ENCODE peak calls at places on chromosomes 5 and 9, in six cellular contexts. U is esophagus squamous epithelium; V is iPS DF 6.9; R is heart right ventricle; A is left lung; Z is naive thymus-derived CD4-positive, alpha-beta T cell. D is an unnamed sample.
A peak's percentile ranks its signal among the peaks of the same experiment; 100 is the strongest.

GRCh38 chr9:90022474-90022873 is 417.7 kb downstream of the GADD45G start:
- DNase-seq in R (no peak), Z (no peak), A (no peak), U (no peak), V (no peak), D (no peak)

GRCh38 chr9:99478469-99479027 is 256.5 kb downstream of the SEC61B start:
- DNase-seq in A (peak; percentile 66), Z (no peak), R (peak; percentile 60), U (no peak), V (no peak), D (no peak)

GRCh38 chr5:65070026-65070425 is 301.3 kb downstream of the CWC27 start:
- DNase-seq in A (no peak), U (no peak), V (no peak), Z (no peak), R (no peak), D (no peak)

GRCh38 chr5:125478599-125478998 is 732.2 kb upstream of the ZNF608 start:
- DNase-seq in A (no peak), Z (no peak), V (no peak), U (no peak), R (no peak), D (no peak)

GRCh38 chr5:124856726-124857125 is 110.3 kb upstream of the ZNF608 start:
- DNase-seq in U (no peak), A (no peak), V (no peak), Z (no peak), R (no peak), D (no peak)

GRCh38 chr5:153515269-153515668 is 24.8 kb downstream of the GRIA1 start:
- DNase-seq in V (no peak), Z (no peak), R (no peak), U (no peak), A (no peak), D (no peak)

GRCh38 chr5:138844812-138845513 is 30.2 kb downstream of the LRRTM2 start:
- DNase-seq in Z (no peak), U (no peak), A (no peak), V (no peak), R (no peak), D (no peak)

GRCh38 chr9:134395002-134395517 is 68.8 kb downstream of the RXRA start:
- DNase-seq in V (no peak), U (no peak), A (no peak), Z (no peak), R (no peak), D (no peak)

GRCh38 chr5:76642390-76643040 is 19.3 kb upstream of the F2RL2 start:
- DNase-seq in R (no peak), U (no peak), Z (no peak), V (no peak), A (no peak), D (no peak)

GRCh38 chr9:36286388-36286787 is 28.1 kb upstream of the GNE start:
- DNase-seq in U (no peak), R (no peak), Z (no peak), A (no peak), V (no peak), D (no peak)

GRCh38 chr9:976258-976804 is at the start of gene DMRT3:
- DNase-seq in V (no peak), R (no peak), Z (no peak), A (no peak), U (no peak), D (no peak)

GRCh38 chr9:91856419-91856818 is 93.6 kb downstream of the ROR2 start:
- DNase-seq in U (no peak), V (no peak), Z (no peak), A (no peak), R (no peak), D (no peak)

GRCh38 chr5:53239301-53239990 is 129.9 kb upstream of the MOCS2 start:
- DNase-seq in U (no peak), R (no peak), A (no peak), Z (no peak), V (no peak), D (no peak)

GRCh38 chr9:137412431-137412830 is 10.5 kb downstream of the EXD3 start:
- DNase-seq in U (no peak), A (peak; percentile 67), V (no peak), Z (no peak), R (no peak), D (no peak)

GRCh38 chr5:177957241-177957640 is 38.8 kb downstream of the PROP1 start:
- DNase-seq in R (no peak), A (no peak), U (no peak), Z (no peak), V (no peak), D (no peak)

GRCh38 chr9:751137-752051 is 90.1 kb upstream of the DMRT1 start:
- DNase-seq in V (no peak), Z (no peak), A (no peak), R (no peak), U (no peak), D (no peak)

GRCh38 chr9:68793605-68794343 is 88.7 kb downstream of the PIP5K1B start:
- DNase-seq in V (no peak), A (no peak), R (no peak), U (no peak), Z (no peak), D (no peak)

GRCh38 chr5:16502866-16503265 is 37.3 kb upstream of the ZNF622 start:
- DNase-seq in Z (no peak), A (no peak), R (no peak), U (no peak), V (no peak), D (no peak)

GRCh38 chr9:96491079-96491879 is 41.3 kb downstream of the HABP4 start:
- DNase-seq in U (no peak), V (no peak), R (no peak), A (no peak), Z (peak; percentile 24), D (no peak)

GRCh38 chr5:20286512-20286911 is 298.5 kb upstream of the CDH18 start:
- DNase-seq in V (no peak), A (no peak), U (no peak), R (no peak), Z (no peak), D (no peak)

GRCh38 chr5:158948376-158948775 is 151.3 kb downstream of the EBF1 start:
- DNase-seq in R (no peak), V (no peak), Z (no peak), U (no peak), A (no peak), D (no peak)

GRCh38 chr5:32522429-32523143 is 62.8 kb upstream of the SUB1 start:
- DNase-seq in U (no peak), V (no peak), A (peak; percentile 72), Z (peak; percentile 36), R (no peak), D (no peak)

GRCh38 chr9:76001494-76001893 is 111.0 kb downstream of the PCSK5 start:
- DNase-seq in A (no peak), R (no peak), U (no peak), Z (no peak), V (no peak), D (no peak)

GRCh38 chr5:160850439-160850838 is 1.6 kb downstream of the ATP10B start:
- DNase-seq in R (no peak), V (no peak), U (no peak), A (no peak), Z (no peak), D (no peak)

GRCh38 chr5:28831042-28831441 is 1792.7 kb upstream of the CDH9 start:
- DNase-seq in V (no peak), Z (no peak), R (no peak), U (no peak), A (no peak), D (no peak)

GRCh38 chr9:75855509-75855908 is 35.0 kb upstream of the PCSK5 start:
- DNase-seq in V (no peak), A (no peak), Z (no peak), U (no peak), R (peak; percentile 17), D (no peak)

GRCh38 chr9:75447281-75447680 is 359.0 kb downstream of the OSTF1 start:
- DNase-seq in R (no peak), U (no peak), A (no peak), Z (no peak), V (no peak), D (no peak)

DNA sequence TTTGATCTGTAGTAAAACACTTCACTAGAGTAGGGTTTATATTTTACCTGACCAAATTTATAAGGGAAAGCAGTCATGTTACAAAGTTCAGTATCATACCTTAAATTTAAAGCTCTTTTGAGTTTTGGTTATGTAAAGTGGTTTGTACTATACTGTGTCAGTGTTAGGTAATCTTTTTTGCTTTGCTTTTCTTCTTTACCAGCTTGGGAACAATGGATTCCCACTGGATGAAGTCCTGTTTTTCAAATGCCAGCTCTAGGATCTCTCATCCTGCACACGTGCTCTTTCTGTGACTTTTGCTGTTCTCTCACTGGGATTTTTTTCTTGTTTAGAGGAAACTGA is 15.9 kb downstream of the CYSTM1 start:
- DNase-seq in R (no peak), V (no peak), Z (no peak), U (no peak), A (no peak), D (no peak)
- H3K4me1 ChIP-seq in R (peaks cover 39% of the 10 kb centered on the region), V (peaks cover 1% of the 10 kb centered on the region), Z (no peaks in the 10 kb centered on the region), U (peaks cover 8% of the 10 kb centered on the region), A (no peaks in the 10 kb centered on the region), D (no peaks in the 10 kb centered on the region)

GRCh38 chr5:3121813-3122212 is 370.3 kb upstream of the IRX2 start:
- DNase-seq in U (no peak), R (no peak), Z (no peak), V (no peak), A (no peak), D (no peak)
- H3K4me3 ChIP-seq in U (no peak overlapping the region), R (no peak overlapping the region), Z (no peak overlapping the region), V (no peak overlapping the region), A (no peak overlapping the region), D (no peak overlapping the region)

GRCh38 chr9:113542741-113543140 is 79.2 kb downstream of the RGS3 start:
- DNase-seq in V (no peak), Z (no peak), U (no peak), A (no peak), R (no peak), D (no peak)

GRCh38 chr9:113546566-113546965 is 83.0 kb downstream of the RGS3 start:
- DNase-seq in A (no peak), Z (no peak), R (no peak), V (no peak), U (no peak), D (no peak)

GRCh38 chr9:113543286-113544000 is 79.9 kb downstream of the RGS3 start:
- DNase-seq in V (no peak), U (no peak), A (no peak), R (no peak), Z (no peak), D (no peak)

GRCh38 chr9:113544001-113544340 is 80.4 kb downstream of the RGS3 start:
- DNase-seq in Z (no peak), A (no peak), V (no peak), U (no peak), R (no peak), D (no peak)

DNA sequence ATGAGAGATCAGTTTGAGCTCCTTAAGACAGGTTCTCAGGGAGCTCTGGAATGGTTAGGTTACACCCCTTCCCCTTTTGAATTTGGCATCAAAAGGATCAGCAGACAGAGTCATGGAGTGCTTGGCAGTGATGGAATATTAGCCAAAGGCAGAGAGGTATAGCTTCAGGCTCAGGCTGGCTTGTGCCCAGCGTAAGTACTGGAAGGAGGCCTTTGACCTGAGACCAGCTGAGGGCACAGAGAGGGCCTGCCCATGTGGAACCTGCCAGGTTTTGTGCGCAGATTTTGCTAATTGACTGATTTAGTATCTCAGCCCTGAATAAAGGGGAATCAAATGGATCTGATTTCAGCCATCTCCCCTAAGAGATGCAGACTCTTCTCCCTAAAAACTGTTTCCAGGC is 81.5 kb downstream of the RGS3 start:
- DNase-seq in Z (no peak), U (no peak), A (no peak), V (no peak), R (no peak), D (no peak)
- H3K4me1 ChIP-seq in Z (peaks cover 14% of the 10 kb centered on the region), U (peaks cover 54% of the 10 kb centered on the region), A (peaks cover 24% of the 10 kb centered on the region), V (peaks cover 3% of the 10 kb centered on the region), R (peaks cover 79% of the 10 kb centered on the region), D (peaks cover 28% of the 10 kb centered on the region)

GRCh38 chr9:2720179-2720654 is 2.9 kb downstream of the KCNV2 start:
- DNase-seq in A (no peak), U (no peak), Z (no peak), V (no peak), R (no peak), D (no peak)
- H3K4me3 ChIP-seq in A (no peak overlapping the region), U (no peak overlapping the region), Z (no peak overlapping the region), V (no peak overlapping the region), R (no peak overlapping the region), D (no peak overlapping the region)

D was measured in CD8-positive, alpha-beta memory T cell.